ENCODE peak calls at places on chromosome 4, in five cellular contexts. X, L, A, Z and I are unnamed samples.

GRCh38 chr4:149708513-149709175 is 107.0 kb downstream of the IQCM start:
- DNase-seq in Z (peak), A (no peak), L (no peak), X (peak), I (no peak)

GRCh38 chr4:142550955-142551354 is 295.1 kb downstream of the INPP4B start:
- DNase-seq in X (no peak), L (no peak), Z (peak), A (no peak), I (no peak)

GRCh38 chr4:109435635-109436034 is 2.0 kb downstream of the SEC24B start:
- DNase-seq in A (no peak), Z (no peak), L (no peak), X (no peak), I (no peak)

GRCh38 chr4:153497091-153497531 is 31.0 kb downstream of the TMEM131L start:
- DNase-seq in A (no peak), L (no peak), Z (peak), X (peak), I (no peak)

GRCh38 chr4:73252001-73252400 is 6.6 kb downstream of the ANKRD17 start:
- DNase-seq in X (no peak), A (no peak), L (no peak), Z (no peak), I (no peak)

GRCh38 chr4:4326136-4326535 is 36.1 kb downstream of the ZBTB49 start:
- DNase-seq in Z (no peak), X (no peak), L (no peak), A (no peak), I (no peak)

GRCh38 chr4:53205970-53206369 is 159.9 kb downstream of the SCFD2 start:
- DNase-seq in L (no peak), A (no peak), X (no peak), Z (peak), I (no peak)

GRCh38 chr4:72314869-72315268 is 254.2 kb downstream of the ADAMTS3 start:
- DNase-seq in L (no peak), X (no peak), A (no peak), Z (peak), I (peak)

GRCh38 chr4:24736066-24736465 is 59.3 kb upstream of the SOD3 start:
- DNase-seq in L (no peak), A (no peak), Z (peak), X (no peak), I (no peak)
- TF ChIP-seq CTCF in L (peak), A (peak), Z (peak), X (peak), I (peak)

DNA sequence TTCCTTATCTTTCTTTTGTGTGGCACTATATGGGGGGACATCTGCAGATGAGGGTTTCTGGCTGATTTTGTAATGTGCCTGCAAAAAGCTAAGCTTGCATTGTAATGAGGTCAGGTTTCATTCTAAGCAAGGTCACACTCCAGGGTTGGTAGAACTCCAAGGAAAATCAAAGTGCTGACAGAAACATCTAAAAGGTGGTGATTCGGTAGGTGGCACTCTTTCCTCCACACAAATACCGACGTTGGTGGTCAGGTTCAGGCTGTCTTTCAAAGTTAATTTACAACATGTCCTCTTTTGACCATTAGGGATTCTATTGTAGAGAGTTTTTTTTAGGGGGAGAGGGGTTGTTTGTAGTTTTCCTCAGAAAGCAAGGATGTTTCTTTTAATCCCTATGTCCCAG is 434.4 kb downstream of the PPARGC1A start:
- DNase-seq in Z (no peak), L (no peak), A (no peak), X (no peak), I (no peak)
- TF ChIP-seq CTCF in Z (no peak), L (no peak), A (peak), X (peak), I (no peak)

GRCh38 chr4:138112389-138112788 is 129.8 kb downstream of the SLC7A11 start:
- DNase-seq in L (no peak), A (no peak), X (no peak), Z (no peak), I (no peak)

GRCh38 chr4:138114434-138114833 is 127.7 kb downstream of the SLC7A11 start:
- DNase-seq in Z (no peak), L (no peak), X (no peak), A (no peak), I (peak)

GRCh38 chr4:138110815-138111214 is 131.3 kb downstream of the SLC7A11 start:
- DNase-seq in X (peak), Z (peak), L (no peak), A (no peak), I (no peak)

GRCh38 chr4:138113819-138114415 is 128.2 kb downstream of the SLC7A11 start:
- DNase-seq in Z (peak), A (no peak), L (no peak), X (peak), I (peak)

DNA sequence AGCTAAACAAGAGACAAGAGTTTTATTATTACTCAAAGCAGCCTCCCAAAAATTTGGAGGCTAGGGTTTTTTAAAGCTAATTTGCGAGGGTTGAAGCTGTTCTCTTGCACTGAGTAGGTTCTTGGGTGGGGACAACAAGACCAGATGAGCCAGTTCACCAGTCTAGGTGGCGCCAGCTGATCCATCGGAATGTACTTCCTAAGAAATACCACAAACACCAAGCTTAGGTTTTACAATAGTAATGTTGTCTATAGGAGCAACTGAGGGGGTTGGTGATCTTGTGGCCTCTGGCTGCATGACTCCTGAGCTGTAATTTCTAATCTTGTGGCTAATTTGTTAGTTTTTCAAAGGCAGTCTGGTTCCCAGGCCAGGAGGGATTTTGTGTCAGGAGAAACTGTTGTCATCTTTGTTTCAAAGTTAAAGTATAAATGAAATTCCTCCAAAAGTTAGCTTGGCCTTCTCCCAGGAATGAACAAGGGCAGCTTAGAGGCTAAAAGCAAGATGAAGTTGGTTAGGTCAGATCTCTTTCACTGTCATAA is 130.6 kb downstream of the SLC7A11 start:
- DNase-seq in Z (peak), X (peak), L (no peak), A (no peak), I (no peak)
- TF ChIP-seq CTCF in Z (no peak), X (no peak), L (no peak), A (no peak), I (no peak)

GRCh38 chr4:113272523-113272922 is 223.1 kb downstream of the ANK2 start:
- DNase-seq in A (no peak), Z (no peak), L (no peak), X (no peak), I (no peak)

GRCh38 chr4:113276448-113277158 is 227.2 kb downstream of the ANK2 start:
- DNase-seq in Z (peak), L (no peak), X (no peak), A (no peak), I (no peak)

GRCh38 chr4:113278324-113278934 is 229.0 kb downstream of the ANK2 start:
- DNase-seq in X (peak), A (peak), Z (peak), L (peak), I (no peak)
- TF ChIP-seq CTCF in X (peak), A (peak), Z (peak), L (peak), I (peak)

GRCh38 chr4:12852338-12853307 is 631.5 kb downstream of the RAB28 start:
- DNase-seq in Z (peak), A (no peak), L (no peak), X (peak), I (peak)
- TF ChIP-seq CTCF in Z (peak), A (peak), L (peak), X (peak), I (peak)